ENCODE peak calls at places on chromosomes 1 and 21, in four cellular contexts. One of them, this sample, is unnamed.
A peak's percentile ranks its signal among the peaks of the same experiment; 100 is the strongest.

GRCh38 chr1:9621032-9621431 is 30.5 kb upstream of the PIK3CD start:
- DNase-seq in A549: no peak
- DNase-seq in K562: no peak
- DNase-seq in IMR-90: no peak
- DNase-seq in this sample: no peak

GRCh38 chr1:47587891-47588582 is 150.2 kb downstream of the FOXD2 start:
- DNase-seq in IMR-90: no peak
- DNase-seq in A549: no peak
- DNase-seq in K562: no peak
- DNase-seq in this sample: no peak

GRCh38 chr1:236627717-236628116 is 23.4 kb upstream of the HEATR1 start:
- DNase-seq in IMR-90: no peak
- DNase-seq in K562: no peak
- DNase-seq in A549: no peak
- DNase-seq in this sample: no peak

GRCh38 chr1:40825430-40825778 is 36.8 kb downstream of the CITED4 start:
- DNase-seq in IMR-90: no peak
- DNase-seq in K562: no peak
- DNase-seq in A549: no peak
- DNase-seq in this sample: no peak

GRCh38 chr1:219958875-219959417 is 30.6 kb upstream of the SLC30A10 start:
- DNase-seq in K562: no peak
- DNase-seq in A549: no peak
- DNase-seq in IMR-90: no peak
- DNase-seq in this sample: no peak

GRCh38 chr1:175209493-175209921 is 16.9 kb upstream of the KIAA0040 start:
- DNase-seq in A549: no peak
- DNase-seq in IMR-90: no peak
- DNase-seq in K562: no peak
- DNase-seq in this sample: no peak

GRCh38 chr1:87135313-87135712 is 193.4 kb upstream of the LMO4 start:
- DNase-seq in K562: no peak
- DNase-seq in IMR-90: no peak
- DNase-seq in A549: no peak
- DNase-seq in this sample: no peak

GRCh38 chr1:40476924-40477679 is at the start of gene ZFP69:
- DNase-seq in A549: no peak
- DNase-seq in K562: peak; percentile 94
- DNase-seq in IMR-90: peak; percentile 51
- DNase-seq in this sample: peak; percentile 35

GRCh38 chr1:10674700-10675598 is 121.5 kb downstream of the CASZ1 start:
- DNase-seq in K562: no peak
- DNase-seq in IMR-90: no peak
- DNase-seq in A549: no peak
- DNase-seq in this sample: no peak

GRCh38 chr21:31872452-31873274 is at the start of gene HUNK:
- DNase-seq in IMR-90: peak; percentile 54
- DNase-seq in K562: no peak
- DNase-seq in A549: peak; percentile 28
- DNase-seq in this sample: peak; percentile 29

GRCh38 chr1:25742316-25742715 is 57.7 kb upstream of the SELENON start:
- DNase-seq in IMR-90: no peak
- DNase-seq in K562: no peak
- DNase-seq in A549: no peak
- DNase-seq in this sample: no peak

GRCh38 chr1:172019971-172020370 is 178.7 kb downstream of the DNM3 start:
- DNase-seq in A549: no peak
- DNase-seq in K562: no peak
- DNase-seq in IMR-90: no peak
- DNase-seq in this sample: no peak

GRCh38 chr21:32382108-32382601 is 10.7 kb downstream of the URB1 start:
- DNase-seq in IMR-90: peak; percentile 36
- DNase-seq in A549: peak; percentile 55
- DNase-seq in K562: no peak
- DNase-seq in this sample: no peak

GRCh38 chr1:236553370-236553769 is 29.6 kb downstream of the LGALS8 start:
- DNase-seq in IMR-90: no peak
- DNase-seq in K562: no peak
- DNase-seq in A549: no peak
- DNase-seq in this sample: no peak

GRCh38 chr1:83990734-83991133 is 8.2 kb downstream of the TTLL7 start:
- DNase-seq in K562: no peak
- DNase-seq in IMR-90: no peak
- DNase-seq in A549: peak; percentile 13
- DNase-seq in this sample: no peak

GRCh38 chr1:12618661-12619395 is 818 bp upstream of the DHRS3 start:
- DNase-seq in A549: peak; percentile 92
- DNase-seq in K562: peak; percentile 80
- DNase-seq in IMR-90: peak; percentile 83
- DNase-seq in this sample: peak; percentile 97

GRCh38 chr1:29202053-29202452 is 20.4 kb upstream of the SRSF4 start:
- DNase-seq in A549: no peak
- DNase-seq in K562: no peak
- DNase-seq in IMR-90: no peak
- DNase-seq in this sample: no peak

GRCh38 chr1:234724517-234725176 is 114.7 kb upstream of the IRF2BP2 start:
- DNase-seq in A549: no peak
- DNase-seq in K562: peak; percentile 67
- DNase-seq in IMR-90: no peak
- DNase-seq in this sample: no peak

GRCh38 chr1:53629101-53629691 is 109.8 kb downstream of the GLIS1 start:
- DNase-seq in K562: no peak
- DNase-seq in A549: no peak
- DNase-seq in IMR-90: no peak
- DNase-seq in this sample: no peak

GRCh38 chr1:173411835-173412742 is 65.0 kb upstream of the PRDX6 start:
- DNase-seq in K562: no peak
- DNase-seq in IMR-90: peak; percentile 89
- DNase-seq in A549: peak; percentile 29
- DNase-seq in this sample: no peak

GRCh38 chr21:46662765-46663500 is 27.5 kb downstream of the PRMT2 start:
- DNase-seq in K562: no peak
- DNase-seq in IMR-90: no peak
- DNase-seq in A549: no peak
- DNase-seq in this sample: no peak

GRCh38 chr1:90946630-90947029 is 75.2 kb downstream of the ZNF644 start:
- DNase-seq in A549: no peak
- DNase-seq in IMR-90: no peak
- DNase-seq in K562: no peak
- DNase-seq in this sample: no peak

GRCh38 chr1:107292012-107292411 is 151.2 kb downstream of the NTNG1 start:
- DNase-seq in K562: no peak
- DNase-seq in IMR-90: no peak
- DNase-seq in A549: no peak
- DNase-seq in this sample: no peak

GRCh38 chr21:38126677-38127271 is 130.0 kb upstream of the KCNJ15 start:
- DNase-seq in A549: peak; percentile 68
- DNase-seq in K562: peak; percentile 75
- DNase-seq in IMR-90: peak; percentile 33
- DNase-seq in this sample: peak; percentile 35

GRCh38 chr1:164953095-164953494 is 394.1 kb downstream of the PBX1 start:
- DNase-seq in A549: no peak
- DNase-seq in IMR-90: no peak
- DNase-seq in K562: no peak
- DNase-seq in this sample: no peak
- TF ChIP-seq CEBPB in A549: no peak
- TF ChIP-seq CEBPB in IMR-90: no peak
- TF ChIP-seq CEBPB in K562: no peak
- TF ChIP-seq CEBPB in this sample: no peak

GRCh38 chr1:33928256-33928655 is 64.4 kb downstream of the HMGB4 start:
- DNase-seq in IMR-90: peak; percentile 2
- DNase-seq in A549: no peak
- DNase-seq in K562: no peak
- DNase-seq in this sample: no peak

GRCh38 chr1:33930346-33931114 is 66.7 kb downstream of the HMGB4 start:
- DNase-seq in IMR-90: no peak
- DNase-seq in A549: no peak
- DNase-seq in K562: no peak
- DNase-seq in this sample: no peak

GRCh38 chr1:33921281-33921680 is 57.4 kb downstream of the HMGB4 start:
- DNase-seq in K562: no peak
- DNase-seq in IMR-90: no peak
- DNase-seq in A549: no peak
- DNase-seq in this sample: no peak

GRCh38 chr1:33927721-33928120 is 63.8 kb downstream of the HMGB4 start:
- DNase-seq in A549: no peak
- DNase-seq in IMR-90: no peak
- DNase-seq in K562: no peak
- DNase-seq in this sample: no peak

GRCh38 chr1:33925586-33925985 is 61.7 kb downstream of the HMGB4 start:
- DNase-seq in K562: no peak
- DNase-seq in IMR-90: no peak
- DNase-seq in A549: no peak
- DNase-seq in this sample: no peak
- TF ChIP-seq CEBPB in K562: no peak
- TF ChIP-seq CEBPB in IMR-90: no peak
- TF ChIP-seq CEBPB in A549: no peak
- TF ChIP-seq CEBPB in this sample: no peak

GRCh38 chr1:201703646-201704438 is 125.1 kb upstream of the IPO9 start:
- DNase-seq in K562: peak; percentile 95
- DNase-seq in A549: peak; percentile 79
- DNase-seq in IMR-90: peak; percentile 77
- DNase-seq in this sample: peak; percentile 37
- TF ChIP-seq CEBPB in K562: no peak
- TF ChIP-seq CEBPB in A549: no peak
- TF ChIP-seq CEBPB in IMR-90: no peak
- TF ChIP-seq CEBPB in this sample: no peak

GRCh38 chr1:156490401-156491032 is 10.1 kb downstream of the MEF2D start:
- DNase-seq in A549: peak; percentile 33
- DNase-seq in K562: peak; percentile 52
- DNase-seq in IMR-90: no peak
- DNase-seq in this sample: no peak

GRCh38 chr1:156487862-156488261 is 12.7 kb downstream of the MEF2D start:
- DNase-seq in IMR-90: no peak
- DNase-seq in K562: no peak
- DNase-seq in A549: no peak
- DNase-seq in this sample: no peak

GRCh38 chr1:156489166-156489934 is 11.2 kb downstream of the MEF2D start:
- DNase-seq in IMR-90: peak; percentile 36
- DNase-seq in K562: peak; percentile 53
- DNase-seq in A549: no peak
- DNase-seq in this sample: no peak

GRCh38 chr1:156489935-156490293 is 10.7 kb downstream of the MEF2D start:
- DNase-seq in A549: no peak
- DNase-seq in K562: no peak
- DNase-seq in IMR-90: no peak
- DNase-seq in this sample: no peak

DNA sequence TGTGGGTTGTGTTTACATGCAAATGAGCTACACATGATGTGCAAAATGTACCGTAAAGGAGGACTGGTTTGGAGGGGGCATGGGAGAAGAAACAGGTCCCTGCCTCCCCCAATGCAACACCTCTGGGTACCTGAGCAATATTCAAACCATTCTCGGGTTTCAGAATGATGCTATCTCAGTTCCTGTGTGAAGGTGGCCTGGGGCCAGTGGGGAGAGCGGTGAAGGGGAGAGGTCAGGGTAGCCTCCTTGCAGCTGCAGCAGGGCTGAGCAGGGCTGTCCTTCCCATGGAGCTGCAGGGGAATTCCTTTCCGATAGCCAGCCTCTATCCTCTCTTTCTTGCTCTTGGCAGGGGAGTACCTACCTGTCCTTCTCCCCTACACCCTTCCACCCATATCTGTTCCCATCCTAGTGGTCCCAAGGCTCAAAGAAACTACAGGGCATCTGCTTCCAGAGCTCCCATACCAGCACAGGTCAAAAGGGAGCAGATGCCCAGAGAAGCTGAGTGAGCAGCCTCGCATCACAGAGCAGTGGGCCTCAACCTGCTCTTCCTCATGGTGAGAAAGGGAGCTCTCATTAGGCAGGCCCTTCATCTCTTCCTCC is 11.9 kb downstream of the MEF2D start:
- DNase-seq in IMR-90: no peak
- DNase-seq in K562: no peak
- DNase-seq in A549: no peak
- DNase-seq in this sample: no peak
- TF ChIP-seq CEBPB in IMR-90: no peak
- TF ChIP-seq CEBPB in K562: no peak
- TF ChIP-seq CEBPB in A549: no peak
- TF ChIP-seq CEBPB in this sample: no peak

DNA sequence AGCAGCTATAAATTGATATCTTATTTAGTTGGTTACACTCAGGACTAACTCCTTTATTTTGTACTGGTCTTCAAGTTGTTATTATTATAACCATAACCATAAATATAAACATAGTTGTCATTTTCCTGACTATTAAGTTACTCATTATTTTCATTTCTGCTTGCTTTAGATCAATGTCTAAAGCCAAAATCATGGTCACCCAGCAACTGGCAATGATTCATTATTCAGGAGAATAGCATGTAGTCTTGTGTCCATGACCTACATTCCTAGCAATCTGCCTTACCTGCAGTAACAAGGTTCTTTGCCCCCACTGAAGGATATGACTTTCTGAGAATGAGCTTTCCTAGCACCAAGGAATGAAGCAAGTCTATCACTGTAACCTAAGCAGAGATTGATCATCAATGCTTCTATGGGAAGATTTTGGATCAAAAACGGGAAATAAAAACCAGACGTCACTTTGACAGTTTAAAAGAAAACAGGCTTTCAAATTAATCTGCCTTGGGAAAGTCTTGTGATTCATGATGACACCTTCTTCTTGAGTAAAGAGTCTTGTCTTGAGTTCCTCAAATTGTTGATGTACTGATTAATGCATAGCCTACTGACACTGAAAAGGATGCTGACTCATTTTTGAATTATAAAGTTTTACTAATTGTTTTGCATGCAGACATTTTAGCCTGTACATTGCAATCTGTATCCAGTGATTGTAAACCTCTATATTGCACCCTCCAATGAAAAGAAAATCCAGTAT is 203.3 kb upstream of the IVNS1ABP start:
- DNase-seq in A549: peak; percentile 5
- DNase-seq in IMR-90: no peak
- DNase-seq in K562: no peak
- DNase-seq in this sample: no peak
- TF ChIP-seq CEBPB in A549: no peak
- TF ChIP-seq CEBPB in IMR-90: no peak
- TF ChIP-seq CEBPB in K562: no peak
- TF ChIP-seq CEBPB in this sample: no peak